ENCODE peak calls at places on chromosome 16, in six cellular contexts. One of them, this sample, is unnamed.

GRCh38 chr16:64858076-64858475 is 263.8 kb downstream of the CDH11 start:
- DNase-seq in COLO829: no peak
- DNase-seq in stimulated activated CD4-positive, alpha-beta T cell treated with anti-CD3 and anti-CD28 coated beads, Interleukin-15, amount 100 ng/mL, for 1 hour: no peak
- DNase-seq in activated naive CD4-positive, alpha-beta T cell treated with anti-CD3 and anti-CD28 coated beads, Interleukin-2, amount 50 U/mL, for 72 hours: no peak
- DNase-seq in RWPE1: no peak
- DNase-seq in NCI-H1436: no peak
- DNase-seq in this sample: no peak

GRCh38 chr16:64596196-64596595 is 525.7 kb downstream of the CDH11 start:
- DNase-seq in COLO829: no peak
- DNase-seq in stimulated activated CD4-positive, alpha-beta T cell treated with anti-CD3 and anti-CD28 coated beads, Interleukin-15, amount 100 ng/mL, for 1 hour: no peak
- DNase-seq in activated naive CD4-positive, alpha-beta T cell treated with anti-CD3 and anti-CD28 coated beads, Interleukin-2, amount 50 U/mL, for 72 hours: no peak
- DNase-seq in RWPE1: no peak
- DNase-seq in NCI-H1436: no peak
- DNase-seq in this sample: no peak

GRCh38 chr16:19696961-19697360 is 21.1 kb downstream of the KNOP1 start:
- DNase-seq in COLO829: no peak
- DNase-seq in stimulated activated CD4-positive, alpha-beta T cell treated with anti-CD3 and anti-CD28 coated beads, Interleukin-15, amount 100 ng/mL, for 1 hour: no peak
- DNase-seq in activated naive CD4-positive, alpha-beta T cell treated with anti-CD3 and anti-CD28 coated beads, Interleukin-2, amount 50 U/mL, for 72 hours: no peak
- DNase-seq in RWPE1: no peak
- DNase-seq in NCI-H1436: peak
- DNase-seq in this sample: no peak

GRCh38 chr16:19001788-19002187 is 18.1 kb downstream of the TMC7 start:
- DNase-seq in COLO829: no peak
- DNase-seq in stimulated activated CD4-positive, alpha-beta T cell treated with anti-CD3 and anti-CD28 coated beads, Interleukin-15, amount 100 ng/mL, for 1 hour: no peak
- DNase-seq in activated naive CD4-positive, alpha-beta T cell treated with anti-CD3 and anti-CD28 coated beads, Interleukin-2, amount 50 U/mL, for 72 hours: no peak
- DNase-seq in RWPE1: peak
- DNase-seq in NCI-H1436: no peak
- DNase-seq in this sample: no peak

GRCh38 chr16:4419402-4419801 is 3.0 kb upstream of the CORO7 start:
- DNase-seq in COLO829: no peak
- DNase-seq in stimulated activated CD4-positive, alpha-beta T cell treated with anti-CD3 and anti-CD28 coated beads, Interleukin-15, amount 100 ng/mL, for 1 hour: no peak
- DNase-seq in activated naive CD4-positive, alpha-beta T cell treated with anti-CD3 and anti-CD28 coated beads, Interleukin-2, amount 50 U/mL, for 72 hours: no peak
- DNase-seq in RWPE1: no peak
- DNase-seq in NCI-H1436: no peak
- DNase-seq in this sample: no peak

GRCh38 chr16:48126801-48127644 is 28.8 kb downstream of the ABCC12 start:
- DNase-seq in COLO829: peak
- DNase-seq in stimulated activated CD4-positive, alpha-beta T cell treated with anti-CD3 and anti-CD28 coated beads, Interleukin-15, amount 100 ng/mL, for 1 hour: no peak
- DNase-seq in activated naive CD4-positive, alpha-beta T cell treated with anti-CD3 and anti-CD28 coated beads, Interleukin-2, amount 50 U/mL, for 72 hours: no peak
- DNase-seq in RWPE1: peak
- DNase-seq in NCI-H1436: peak
- DNase-seq in this sample: no peak

GRCh38 chr16:72940886-72941285 is 107.0 kb downstream of the ZFHX3 start:
- DNase-seq in COLO829: no peak
- DNase-seq in stimulated activated CD4-positive, alpha-beta T cell treated with anti-CD3 and anti-CD28 coated beads, Interleukin-15, amount 100 ng/mL, for 1 hour: no peak
- DNase-seq in activated naive CD4-positive, alpha-beta T cell treated with anti-CD3 and anti-CD28 coated beads, Interleukin-2, amount 50 U/mL, for 72 hours: no peak
- DNase-seq in RWPE1: no peak
- DNase-seq in NCI-H1436: no peak
- DNase-seq in this sample: no peak

GRCh38 chr16:3020604-3021448 is 658 bp downstream of the TNFRSF12A start:
- DNase-seq in COLO829: no peak
- DNase-seq in stimulated activated CD4-positive, alpha-beta T cell treated with anti-CD3 and anti-CD28 coated beads, Interleukin-15, amount 100 ng/mL, for 1 hour: peak
- DNase-seq in activated naive CD4-positive, alpha-beta T cell treated with anti-CD3 and anti-CD28 coated beads, Interleukin-2, amount 50 U/mL, for 72 hours: peak
- DNase-seq in RWPE1: peak
- DNase-seq in NCI-H1436: no peak
- DNase-seq in this sample: peak

GRCh38 chr16:67404740-67405226 is 11.5 kb upstream of the TPPP3 start:
- DNase-seq in COLO829: no peak
- DNase-seq in stimulated activated CD4-positive, alpha-beta T cell treated with anti-CD3 and anti-CD28 coated beads, Interleukin-15, amount 100 ng/mL, for 1 hour: no peak
- DNase-seq in activated naive CD4-positive, alpha-beta T cell treated with anti-CD3 and anti-CD28 coated beads, Interleukin-2, amount 50 U/mL, for 72 hours: no peak
- DNase-seq in RWPE1: peak
- DNase-seq in NCI-H1436: no peak
- DNase-seq in this sample: no peak

GRCh38 chr16:9072806-9073341 is 18.6 kb upstream of the HAPSTR1 start:
- DNase-seq in COLO829: no peak
- DNase-seq in stimulated activated CD4-positive, alpha-beta T cell treated with anti-CD3 and anti-CD28 coated beads, Interleukin-15, amount 100 ng/mL, for 1 hour: no peak
- DNase-seq in activated naive CD4-positive, alpha-beta T cell treated with anti-CD3 and anti-CD28 coated beads, Interleukin-2, amount 50 U/mL, for 72 hours: peak
- DNase-seq in RWPE1: peak
- DNase-seq in NCI-H1436: peak
- DNase-seq in this sample: peak

GRCh38 chr16:25031132-25031440 is 15.9 kb upstream of the ARHGAP17 start:
- DNase-seq in COLO829: no peak
- DNase-seq in stimulated activated CD4-positive, alpha-beta T cell treated with anti-CD3 and anti-CD28 coated beads, Interleukin-15, amount 100 ng/mL, for 1 hour: no peak
- DNase-seq in activated naive CD4-positive, alpha-beta T cell treated with anti-CD3 and anti-CD28 coated beads, Interleukin-2, amount 50 U/mL, for 72 hours: no peak
- DNase-seq in RWPE1: no peak
- DNase-seq in NCI-H1436: no peak
- DNase-seq in this sample: no peak

GRCh38 chr16:17331071-17331521 is 139.7 kb downstream of the XYLT1 start:
- DNase-seq in COLO829: no peak
- DNase-seq in stimulated activated CD4-positive, alpha-beta T cell treated with anti-CD3 and anti-CD28 coated beads, Interleukin-15, amount 100 ng/mL, for 1 hour: no peak
- DNase-seq in activated naive CD4-positive, alpha-beta T cell treated with anti-CD3 and anti-CD28 coated beads, Interleukin-2, amount 50 U/mL, for 72 hours: no peak
- DNase-seq in RWPE1: no peak
- DNase-seq in NCI-H1436: no peak
- DNase-seq in this sample: no peak

GRCh38 chr16:88692861-88693260 is 6.6 kb upstream of the SNAI3 start:
- DNase-seq in COLO829: no peak
- DNase-seq in stimulated activated CD4-positive, alpha-beta T cell treated with anti-CD3 and anti-CD28 coated beads, Interleukin-15, amount 100 ng/mL, for 1 hour: no peak
- DNase-seq in activated naive CD4-positive, alpha-beta T cell treated with anti-CD3 and anti-CD28 coated beads, Interleukin-2, amount 50 U/mL, for 72 hours: no peak
- DNase-seq in RWPE1: no peak
- DNase-seq in NCI-H1436: no peak
- DNase-seq in this sample: no peak

GRCh38 chr16:12017583-12017982 is 41.0 kb downstream of the SNX29 start:
- DNase-seq in COLO829: no peak
- DNase-seq in stimulated activated CD4-positive, alpha-beta T cell treated with anti-CD3 and anti-CD28 coated beads, Interleukin-15, amount 100 ng/mL, for 1 hour: no peak
- DNase-seq in activated naive CD4-positive, alpha-beta T cell treated with anti-CD3 and anti-CD28 coated beads, Interleukin-2, amount 50 U/mL, for 72 hours: no peak
- DNase-seq in RWPE1: no peak
- DNase-seq in NCI-H1436: no peak
- DNase-seq in this sample: no peak

GRCh38 chr16:1078579-1079021 is 6.1 kb downstream of the SSTR5 start:
- DNase-seq in COLO829: no peak
- DNase-seq in stimulated activated CD4-positive, alpha-beta T cell treated with anti-CD3 and anti-CD28 coated beads, Interleukin-15, amount 100 ng/mL, for 1 hour: no peak
- DNase-seq in activated naive CD4-positive, alpha-beta T cell treated with anti-CD3 and anti-CD28 coated beads, Interleukin-2, amount 50 U/mL, for 72 hours: no peak
- DNase-seq in RWPE1: peak
- DNase-seq in NCI-H1436: no peak
- DNase-seq in this sample: no peak

GRCh38 chr16:30899794-30900193 is 3.4 kb downstream of the CTF1 start:
- DNase-seq in COLO829: no peak
- DNase-seq in stimulated activated CD4-positive, alpha-beta T cell treated with anti-CD3 and anti-CD28 coated beads, Interleukin-15, amount 100 ng/mL, for 1 hour: no peak
- DNase-seq in activated naive CD4-positive, alpha-beta T cell treated with anti-CD3 and anti-CD28 coated beads, Interleukin-2, amount 50 U/mL, for 72 hours: no peak
- DNase-seq in RWPE1: no peak
- DNase-seq in NCI-H1436: no peak
- DNase-seq in this sample: no peak

GRCh38 chr16:69833791-69834282 is 71.7 kb downstream of the WWP2 start:
- DNase-seq in COLO829: no peak
- DNase-seq in stimulated activated CD4-positive, alpha-beta T cell treated with anti-CD3 and anti-CD28 coated beads, Interleukin-15, amount 100 ng/mL, for 1 hour: no peak
- DNase-seq in activated naive CD4-positive, alpha-beta T cell treated with anti-CD3 and anti-CD28 coated beads, Interleukin-2, amount 50 U/mL, for 72 hours: no peak
- DNase-seq in RWPE1: no peak
- DNase-seq in NCI-H1436: no peak
- DNase-seq in this sample: no peak

GRCh38 chr16:87603684-87604571 is 1.6 kb downstream of the JPH3 start:
- DNase-seq in COLO829: no peak
- DNase-seq in stimulated activated CD4-positive, alpha-beta T cell treated with anti-CD3 and anti-CD28 coated beads, Interleukin-15, amount 100 ng/mL, for 1 hour: no peak
- DNase-seq in activated naive CD4-positive, alpha-beta T cell treated with anti-CD3 and anti-CD28 coated beads, Interleukin-2, amount 50 U/mL, for 72 hours: peak
- DNase-seq in RWPE1: no peak
- DNase-seq in NCI-H1436: no peak
- DNase-seq in this sample: no peak

GRCh38 chr16:81562174-81562849 is 117.7 kb downstream of the CMIP start:
- DNase-seq in COLO829: no peak
- DNase-seq in stimulated activated CD4-positive, alpha-beta T cell treated with anti-CD3 and anti-CD28 coated beads, Interleukin-15, amount 100 ng/mL, for 1 hour: no peak
- DNase-seq in activated naive CD4-positive, alpha-beta T cell treated with anti-CD3 and anti-CD28 coated beads, Interleukin-2, amount 50 U/mL, for 72 hours: no peak
- DNase-seq in RWPE1: no peak
- DNase-seq in NCI-H1436: no peak
- DNase-seq in this sample: no peak

GRCh38 chr16:19102187-19102872 is 11.4 kb upstream of the ITPRIPL2 start:
- DNase-seq in COLO829: no peak
- DNase-seq in stimulated activated CD4-positive, alpha-beta T cell treated with anti-CD3 and anti-CD28 coated beads, Interleukin-15, amount 100 ng/mL, for 1 hour: no peak
- DNase-seq in activated naive CD4-positive, alpha-beta T cell treated with anti-CD3 and anti-CD28 coated beads, Interleukin-2, amount 50 U/mL, for 72 hours: no peak
- DNase-seq in RWPE1: no peak
- DNase-seq in NCI-H1436: no peak
- DNase-seq in this sample: no peak

GRCh38 chr16:30903596-30903995 is 7.2 kb downstream of the CTF1 start:
- DNase-seq in COLO829: no peak
- DNase-seq in stimulated activated CD4-positive, alpha-beta T cell treated with anti-CD3 and anti-CD28 coated beads, Interleukin-15, amount 100 ng/mL, for 1 hour: no peak
- DNase-seq in activated naive CD4-positive, alpha-beta T cell treated with anti-CD3 and anti-CD28 coated beads, Interleukin-2, amount 50 U/mL, for 72 hours: no peak
- DNase-seq in RWPE1: no peak
- DNase-seq in NCI-H1436: no peak
- DNase-seq in this sample: no peak

GRCh38 chr16:30473231-30474061 is 904 bp downstream of the ITGAL start:
- DNase-seq in COLO829: no peak
- DNase-seq in stimulated activated CD4-positive, alpha-beta T cell treated with anti-CD3 and anti-CD28 coated beads, Interleukin-15, amount 100 ng/mL, for 1 hour: peak
- DNase-seq in activated naive CD4-positive, alpha-beta T cell treated with anti-CD3 and anti-CD28 coated beads, Interleukin-2, amount 50 U/mL, for 72 hours: peak
- DNase-seq in RWPE1: no peak
- DNase-seq in NCI-H1436: no peak
- DNase-seq in this sample: peak

GRCh38 chr16:72291121-72291520 is 119.2 kb upstream of the PMFBP1 start:
- DNase-seq in COLO829: no peak
- DNase-seq in stimulated activated CD4-positive, alpha-beta T cell treated with anti-CD3 and anti-CD28 coated beads, Interleukin-15, amount 100 ng/mL, for 1 hour: no peak
- DNase-seq in activated naive CD4-positive, alpha-beta T cell treated with anti-CD3 and anti-CD28 coated beads, Interleukin-2, amount 50 U/mL, for 72 hours: no peak
- DNase-seq in RWPE1: no peak
- DNase-seq in NCI-H1436: no peak
- DNase-seq in this sample: no peak

GRCh38 chr16:66315210-66315825 is 51.2 kb upstream of the CDH5 start:
- DNase-seq in COLO829: peak
- DNase-seq in stimulated activated CD4-positive, alpha-beta T cell treated with anti-CD3 and anti-CD28 coated beads, Interleukin-15, amount 100 ng/mL, for 1 hour: peak
- DNase-seq in activated naive CD4-positive, alpha-beta T cell treated with anti-CD3 and anti-CD28 coated beads, Interleukin-2, amount 50 U/mL, for 72 hours: peak
- DNase-seq in RWPE1: peak
- DNase-seq in NCI-H1436: peak
- DNase-seq in this sample: peak

GRCh38 chr16:4344659-4345438 is 6.3 kb downstream of the PAM16 start:
- DNase-seq in COLO829: peak
- DNase-seq in stimulated activated CD4-positive, alpha-beta T cell treated with anti-CD3 and anti-CD28 coated beads, Interleukin-15, amount 100 ng/mL, for 1 hour: no peak
- DNase-seq in activated naive CD4-positive, alpha-beta T cell treated with anti-CD3 and anti-CD28 coated beads, Interleukin-2, amount 50 U/mL, for 72 hours: no peak
- DNase-seq in RWPE1: no peak
- DNase-seq in NCI-H1436: peak
- DNase-seq in this sample: no peak

GRCh38 chr16:64455275-64455674 is 666.6 kb downstream of the CDH11 start:
- DNase-seq in COLO829: no peak
- DNase-seq in stimulated activated CD4-positive, alpha-beta T cell treated with anti-CD3 and anti-CD28 coated beads, Interleukin-15, amount 100 ng/mL, for 1 hour: no peak
- DNase-seq in activated naive CD4-positive, alpha-beta T cell treated with anti-CD3 and anti-CD28 coated beads, Interleukin-2, amount 50 U/mL, for 72 hours: no peak
- DNase-seq in RWPE1: no peak
- DNase-seq in NCI-H1436: no peak
- DNase-seq in this sample: no peak

GRCh38 chr16:21646721-21647561 is 5.5 kb downstream of the IGSF6 start:
- DNase-seq in COLO829: no peak
- DNase-seq in stimulated activated CD4-positive, alpha-beta T cell treated with anti-CD3 and anti-CD28 coated beads, Interleukin-15, amount 100 ng/mL, for 1 hour: peak
- DNase-seq in activated naive CD4-positive, alpha-beta T cell treated with anti-CD3 and anti-CD28 coated beads, Interleukin-2, amount 50 U/mL, for 72 hours: peak
- DNase-seq in RWPE1: no peak
- DNase-seq in NCI-H1436: no peak
- DNase-seq in this sample: peak

GRCh38 chr16:58414938-58415451 is 22.7 kb downstream of the GINS3 start:
- DNase-seq in COLO829: no peak
- DNase-seq in stimulated activated CD4-positive, alpha-beta T cell treated with anti-CD3 and anti-CD28 coated beads, Interleukin-15, amount 100 ng/mL, for 1 hour: no peak
- DNase-seq in activated naive CD4-positive, alpha-beta T cell treated with anti-CD3 and anti-CD28 coated beads, Interleukin-2, amount 50 U/mL, for 72 hours: no peak
- DNase-seq in RWPE1: no peak
- DNase-seq in NCI-H1436: no peak
- DNase-seq in this sample: no peak

GRCh38 chr16:88533381-88533831 is 36.8 kb upstream of the ZC3H18 start:
- DNase-seq in COLO829: no peak
- DNase-seq in stimulated activated CD4-positive, alpha-beta T cell treated with anti-CD3 and anti-CD28 coated beads, Interleukin-15, amount 100 ng/mL, for 1 hour: no peak
- DNase-seq in activated naive CD4-positive, alpha-beta T cell treated with anti-CD3 and anti-CD28 coated beads, Interleukin-2, amount 50 U/mL, for 72 hours: no peak
- DNase-seq in RWPE1: peak
- DNase-seq in NCI-H1436: no peak
- DNase-seq in this sample: no peak

GRCh38 chr16:89334050-89334449 is 116.5 kb downstream of the ZNF778 start:
- DNase-seq in COLO829: no peak
- DNase-seq in stimulated activated CD4-positive, alpha-beta T cell treated with anti-CD3 and anti-CD28 coated beads, Interleukin-15, amount 100 ng/mL, for 1 hour: no peak
- DNase-seq in activated naive CD4-positive, alpha-beta T cell treated with anti-CD3 and anti-CD28 coated beads, Interleukin-2, amount 50 U/mL, for 72 hours: no peak
- DNase-seq in RWPE1: no peak
- DNase-seq in NCI-H1436: no peak
- DNase-seq in this sample: no peak

GRCh38 chr16:19765860-19766553 is 47.9 kb downstream of the IQCK start:
- DNase-seq in COLO829: no peak
- DNase-seq in stimulated activated CD4-positive, alpha-beta T cell treated with anti-CD3 and anti-CD28 coated beads, Interleukin-15, amount 100 ng/mL, for 1 hour: no peak
- DNase-seq in activated naive CD4-positive, alpha-beta T cell treated with anti-CD3 and anti-CD28 coated beads, Interleukin-2, amount 50 U/mL, for 72 hours: no peak
- DNase-seq in RWPE1: no peak
- DNase-seq in NCI-H1436: no peak
- DNase-seq in this sample: no peak

GRCh38 chr16:88560722-88561484 is 9.3 kb upstream of the ZC3H18 start:
- DNase-seq in COLO829: no peak
- DNase-seq in stimulated activated CD4-positive, alpha-beta T cell treated with anti-CD3 and anti-CD28 coated beads, Interleukin-15, amount 100 ng/mL, for 1 hour: no peak
- DNase-seq in activated naive CD4-positive, alpha-beta T cell treated with anti-CD3 and anti-CD28 coated beads, Interleukin-2, amount 50 U/mL, for 72 hours: no peak
- DNase-seq in RWPE1: peak
- DNase-seq in NCI-H1436: no peak
- DNase-seq in this sample: no peak

GRCh38 chr16:21239646-21240045 is 6.1 kb downstream of the ANKS4B start:
- DNase-seq in COLO829: no peak
- DNase-seq in stimulated activated CD4-positive, alpha-beta T cell treated with anti-CD3 and anti-CD28 coated beads, Interleukin-15, amount 100 ng/mL, for 1 hour: no peak
- DNase-seq in activated naive CD4-positive, alpha-beta T cell treated with anti-CD3 and anti-CD28 coated beads, Interleukin-2, amount 50 U/mL, for 72 hours: no peak
- DNase-seq in RWPE1: no peak
- DNase-seq in NCI-H1436: no peak
- DNase-seq in this sample: no peak